ENCODE peak calls at places on chromosome 1, in five cellular contexts. One of them, this sample, is unnamed.

GRCh38 chr1:185483647-185484450 is 166.8 kb upstream of the IVNS1ABP start:
- DNase-seq in NCI-H2081: no peak
- DNase-seq in activated naive CD4-positive, alpha-beta T cell: no peak
- DNase-seq in M059J: peak
- DNase-seq in GM23338: peak
- DNase-seq in this sample: no peak

GRCh38 chr1:231106347-231106746 is 55.5 kb upstream of the TRIM67 start:
- DNase-seq in NCI-H2081: no peak
- DNase-seq in activated naive CD4-positive, alpha-beta T cell: no peak
- DNase-seq in M059J: peak
- DNase-seq in GM23338: no peak
- DNase-seq in this sample: no peak

GRCh38 chr1:108000620-108001105 is 35.7 kb upstream of the VAV3 start:
- DNase-seq in NCI-H2081: peak
- DNase-seq in M059J: peak
- DNase-seq in activated naive CD4-positive, alpha-beta T cell: no peak
- DNase-seq in GM23338: no peak
- DNase-seq in this sample: no peak

GRCh38 chr1:9685833-9686232 is 34.3 kb downstream of the PIK3CD start:
- DNase-seq in activated naive CD4-positive, alpha-beta T cell: no peak
- DNase-seq in NCI-H2081: no peak
- DNase-seq in GM23338: no peak
- DNase-seq in M059J: no peak
- DNase-seq in this sample: no peak

GRCh38 chr1:150162582-150162861 is 12.8 kb downstream of the PLEKHO1 start:
- DNase-seq in GM23338: no peak
- DNase-seq in M059J: no peak
- DNase-seq in activated naive CD4-positive, alpha-beta T cell: no peak
- DNase-seq in NCI-H2081: no peak
- DNase-seq in this sample: no peak

GRCh38 chr1:99662581-99663208 is 16.8 kb downstream of the PALMD start:
- DNase-seq in activated naive CD4-positive, alpha-beta T cell: no peak
- DNase-seq in NCI-H2081: no peak
- DNase-seq in M059J: no peak
- DNase-seq in GM23338: no peak
- DNase-seq in this sample: no peak

GRCh38 chr1:64147759-64148158 is 55.7 kb upstream of the UBE2U start:
- DNase-seq in M059J: no peak
- DNase-seq in NCI-H2081: no peak
- DNase-seq in activated naive CD4-positive, alpha-beta T cell: no peak
- DNase-seq in GM23338: no peak
- DNase-seq in this sample: no peak

GRCh38 chr1:185068362-185068761 is 23.0 kb downstream of the RNF2 start:
- DNase-seq in GM23338: no peak
- DNase-seq in M059J: peak
- DNase-seq in activated naive CD4-positive, alpha-beta T cell: no peak
- DNase-seq in NCI-H2081: no peak
- DNase-seq in this sample: no peak

GRCh38 chr1:176206006-176206960 is 803 bp downstream of the COP1 start:
- DNase-seq in M059J: peak
- DNase-seq in GM23338: peak
- DNase-seq in activated naive CD4-positive, alpha-beta T cell: no peak
- DNase-seq in NCI-H2081: peak
- DNase-seq in this sample: peak

GRCh38 chr1:86951430-86951829 is 37.0 kb downstream of the HS2ST1 start:
- DNase-seq in NCI-H2081: no peak
- DNase-seq in GM23338: no peak
- DNase-seq in M059J: peak
- DNase-seq in activated naive CD4-positive, alpha-beta T cell: no peak
- DNase-seq in this sample: no peak

GRCh38 chr1:77757066-77757584 is 2.5 kb downstream of the USP33 start:
- DNase-seq in GM23338: no peak
- DNase-seq in activated naive CD4-positive, alpha-beta T cell: no peak
- DNase-seq in NCI-H2081: no peak
- DNase-seq in M059J: no peak
- DNase-seq in this sample: no peak

This sample was measured in GM20000.